ENCODE peak calls at places on chromosomes 1 and 21, in five cellular contexts. One of them, this sample, is unnamed.

GRCh38 chr1:185645201-185645640 is 89.0 kb upstream of the HMCN1 start:
- DNase-seq in foreskin fibroblast: no peak
- DNase-seq in cardiac muscle cell: peak
- DNase-seq in OCI-LY7: no peak
- DNase-seq in breast epithelium: no peak
- DNase-seq in this sample: no peak

GRCh38 chr1:172040466-172040865 is 199.2 kb downstream of the DNM3 start:
- DNase-seq in foreskin fibroblast: peak
- DNase-seq in cardiac muscle cell: peak
- DNase-seq in OCI-LY7: no peak
- DNase-seq in breast epithelium: no peak
- DNase-seq in this sample: no peak

GRCh38 chr1:214383381-214384372 is 102.7 kb downstream of the SMYD2 start:
- DNase-seq in foreskin fibroblast: no peak
- DNase-seq in cardiac muscle cell: no peak
- DNase-seq in OCI-LY7: no peak
- DNase-seq in breast epithelium: no peak
- DNase-seq in this sample: no peak

GRCh38 chr1:244439391-244440032 is 12.2 kb downstream of the ADSS2 start:
- DNase-seq in foreskin fibroblast: peak
- DNase-seq in cardiac muscle cell: peak
- DNase-seq in OCI-LY7: no peak
- DNase-seq in breast epithelium: no peak
- DNase-seq in this sample: no peak

GRCh38 chr21:45538381-45539045 is 3.7 kb downstream of the SLC19A1 start:
- DNase-seq in foreskin fibroblast: no peak
- DNase-seq in cardiac muscle cell: no peak
- DNase-seq in OCI-LY7: no peak
- DNase-seq in breast epithelium: peak
- DNase-seq in this sample: no peak

GRCh38 chr1:12230549-12231275 is 882 bp downstream of the VPS13D start:
- DNase-seq in foreskin fibroblast: peak
- DNase-seq in cardiac muscle cell: peak
- DNase-seq in OCI-LY7: peak
- DNase-seq in breast epithelium: peak
- DNase-seq in this sample: peak

GRCh38 chr1:19087737-19088594 is 122.1 kb downstream of the UBR4 start:
- DNase-seq in foreskin fibroblast: no peak
- DNase-seq in cardiac muscle cell: no peak
- DNase-seq in OCI-LY7: no peak
- DNase-seq in breast epithelium: no peak
- DNase-seq in this sample: peak

GRCh38 chr1:19661721-19662228 is 2.9 kb upstream of the HTR6 start:
- DNase-seq in foreskin fibroblast: peak
- DNase-seq in cardiac muscle cell: peak
- DNase-seq in OCI-LY7: peak
- DNase-seq in breast epithelium: no peak
- DNase-seq in this sample: no peak

GRCh38 chr1:9618912-9619679 is 30.4 kb downstream of the TMEM201 start:
- DNase-seq in foreskin fibroblast: no peak
- DNase-seq in cardiac muscle cell: no peak
- DNase-seq in OCI-LY7: no peak
- DNase-seq in breast epithelium: no peak
- DNase-seq in this sample: no peak

GRCh38 chr1:114669562-114670082 is at the start of gene DENND2C:
- DNase-seq in foreskin fibroblast: no peak
- DNase-seq in cardiac muscle cell: no peak
- DNase-seq in OCI-LY7: peak
- DNase-seq in breast epithelium: no peak
- DNase-seq in this sample: no peak

GRCh38 chr1:174021611-174022079 is 512 bp downstream of the RC3H1 start:
- DNase-seq in foreskin fibroblast: peak
- DNase-seq in cardiac muscle cell: peak
- DNase-seq in OCI-LY7: peak
- DNase-seq in breast epithelium: peak
- DNase-seq in this sample: peak

GRCh38 chr1:117959364-117959763 is 29.8 kb downstream of the WDR3 start:
- DNase-seq in foreskin fibroblast: peak
- DNase-seq in cardiac muscle cell: peak
- DNase-seq in OCI-LY7: no peak
- DNase-seq in breast epithelium: no peak
- DNase-seq in this sample: no peak

GRCh38 chr1:41919764-41920397 is 1.2 kb upstream of the HIVEP3 start:
- DNase-seq in foreskin fibroblast: no peak
- DNase-seq in cardiac muscle cell: peak
- DNase-seq in OCI-LY7: no peak
- DNase-seq in breast epithelium: no peak
- DNase-seq in this sample: peak

GRCh38 chr1:86912501-86912900 is 1.4 kb downstream of the SELENOF start:
- DNase-seq in foreskin fibroblast: peak
- DNase-seq in cardiac muscle cell: peak
- DNase-seq in OCI-LY7: peak
- DNase-seq in breast epithelium: no peak
- DNase-seq in this sample: peak

GRCh38 chr1:245336149-245336983 is 181.6 kb downstream of the KIF26B start:
- DNase-seq in foreskin fibroblast: no peak
- DNase-seq in cardiac muscle cell: no peak
- DNase-seq in OCI-LY7: no peak
- DNase-seq in breast epithelium: no peak
- DNase-seq in this sample: no peak

GRCh38 chr1:10733967-10734366 is 62.5 kb downstream of the CASZ1 start:
- DNase-seq in foreskin fibroblast: no peak
- DNase-seq in cardiac muscle cell: no peak
- DNase-seq in OCI-LY7: no peak
- DNase-seq in breast epithelium: no peak
- DNase-seq in this sample: peak

GRCh38 chr1:37156646-37157045 is 122.3 kb upstream of the GRIK3 start:
- DNase-seq in foreskin fibroblast: no peak
- DNase-seq in cardiac muscle cell: no peak
- DNase-seq in OCI-LY7: no peak
- DNase-seq in breast epithelium: no peak
- DNase-seq in this sample: no peak

GRCh38 chr1:38940339-38941047 is 1.1 kb downstream of the RHBDL2 start:
- DNase-seq in foreskin fibroblast: no peak
- DNase-seq in cardiac muscle cell: no peak
- DNase-seq in OCI-LY7: no peak
- DNase-seq in breast epithelium: no peak
- DNase-seq in this sample: no peak

GRCh38 chr1:118275716-118276115 is 90.7 kb upstream of the SPAG17 start:
- DNase-seq in foreskin fibroblast: no peak
- DNase-seq in cardiac muscle cell: no peak
- DNase-seq in OCI-LY7: no peak
- DNase-seq in breast epithelium: no peak
- DNase-seq in this sample: no peak

GRCh38 chr1:7341145-7341900 is 429.8 kb upstream of the VAMP3 start:
- DNase-seq in foreskin fibroblast: peak
- DNase-seq in cardiac muscle cell: peak
- DNase-seq in OCI-LY7: no peak
- DNase-seq in breast epithelium: no peak
- DNase-seq in this sample: no peak

GRCh38 chr1:161218301-161219077 is 3.4 kb downstream of the FCER1G start:
- DNase-seq in foreskin fibroblast: no peak
- DNase-seq in cardiac muscle cell: no peak
- DNase-seq in OCI-LY7: peak
- DNase-seq in breast epithelium: no peak
- DNase-seq in this sample: no peak

GRCh38 chr1:227395391-227396028 is 77.2 kb upstream of the CDC42BPA start:
- DNase-seq in foreskin fibroblast: no peak
- DNase-seq in cardiac muscle cell: peak
- DNase-seq in OCI-LY7: no peak
- DNase-seq in breast epithelium: no peak
- DNase-seq in this sample: no peak

GRCh38 chr1:68103006-68103545 is 52.6 kb upstream of the DIRAS3 start:
- DNase-seq in foreskin fibroblast: no peak
- DNase-seq in cardiac muscle cell: peak
- DNase-seq in OCI-LY7: no peak
- DNase-seq in breast epithelium: no peak
- DNase-seq in this sample: no peak

GRCh38 chr21:26124421-26124833 is 46.1 kb downstream of the APP start:
- DNase-seq in foreskin fibroblast: peak
- DNase-seq in cardiac muscle cell: peak
- DNase-seq in OCI-LY7: no peak
- DNase-seq in breast epithelium: no peak
- DNase-seq in this sample: no peak

GRCh38 chr1:94675373-94675772 is 133.8 kb upstream of the F3 start:
- DNase-seq in foreskin fibroblast: peak
- DNase-seq in cardiac muscle cell: peak
- DNase-seq in OCI-LY7: no peak
- DNase-seq in breast epithelium: no peak
- DNase-seq in this sample: no peak

GRCh38 chr1:1123581-1124507 is 8.0 kb upstream of the C1orf159 start:
- DNase-seq in foreskin fibroblast: peak
- DNase-seq in cardiac muscle cell: peak
- DNase-seq in OCI-LY7: no peak
- DNase-seq in breast epithelium: no peak
- DNase-seq in this sample: no peak

GRCh38 chr1:1124508-1124785 is 8.6 kb upstream of the C1orf159 start:
- DNase-seq in foreskin fibroblast: no peak
- DNase-seq in cardiac muscle cell: no peak
- DNase-seq in OCI-LY7: no peak
- DNase-seq in breast epithelium: no peak
- DNase-seq in this sample: no peak

GRCh38 chr1:1122078-1122811 is 6.4 kb upstream of the C1orf159 start:
- DNase-seq in foreskin fibroblast: peak
- DNase-seq in cardiac muscle cell: peak
- DNase-seq in OCI-LY7: peak
- DNase-seq in breast epithelium: peak
- DNase-seq in this sample: peak

GRCh38 chr1:1121611-1122077 is 5.8 kb upstream of the C1orf159 start:
- DNase-seq in foreskin fibroblast: no peak
- DNase-seq in cardiac muscle cell: no peak
- DNase-seq in OCI-LY7: no peak
- DNase-seq in breast epithelium: no peak
- DNase-seq in this sample: no peak

DNA sequence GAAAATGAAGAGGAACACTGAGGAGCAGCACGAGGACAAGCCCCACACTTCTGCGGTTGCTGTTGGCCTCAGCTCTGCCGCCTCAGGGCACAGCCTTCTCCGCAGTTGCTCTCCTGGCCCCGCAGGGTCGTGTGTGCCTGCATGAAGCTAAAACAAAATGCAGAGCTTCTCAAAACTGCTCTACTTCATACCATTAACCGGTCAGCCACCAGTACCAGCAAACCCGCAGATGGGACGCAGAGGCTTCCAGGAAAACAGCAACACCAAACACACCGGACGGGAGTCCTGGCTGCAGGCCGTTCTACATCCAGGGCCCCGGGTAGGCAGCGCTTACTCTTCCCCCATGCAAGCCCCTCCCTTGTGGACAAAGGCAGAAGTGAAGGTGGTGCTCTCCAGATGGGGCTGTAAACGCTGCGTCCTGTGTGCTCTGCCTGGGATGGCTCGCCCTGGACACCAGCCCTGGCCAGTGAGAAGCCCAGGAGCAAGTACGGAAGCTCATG is 7.1 kb upstream of the C1orf159 start:
- DNase-seq in foreskin fibroblast: peak
- DNase-seq in cardiac muscle cell: peak
- DNase-seq in OCI-LY7: no peak
- DNase-seq in breast epithelium: no peak
- DNase-seq in this sample: no peak
- TF ChIP-seq CTCF in foreskin fibroblast: no peak
- TF ChIP-seq CTCF in cardiac muscle cell: no peak
- TF ChIP-seq CTCF in OCI-LY7: no peak
- TF ChIP-seq CTCF in breast epithelium: no peak
- TF ChIP-seq CTCF in this sample: no peak

DNA sequence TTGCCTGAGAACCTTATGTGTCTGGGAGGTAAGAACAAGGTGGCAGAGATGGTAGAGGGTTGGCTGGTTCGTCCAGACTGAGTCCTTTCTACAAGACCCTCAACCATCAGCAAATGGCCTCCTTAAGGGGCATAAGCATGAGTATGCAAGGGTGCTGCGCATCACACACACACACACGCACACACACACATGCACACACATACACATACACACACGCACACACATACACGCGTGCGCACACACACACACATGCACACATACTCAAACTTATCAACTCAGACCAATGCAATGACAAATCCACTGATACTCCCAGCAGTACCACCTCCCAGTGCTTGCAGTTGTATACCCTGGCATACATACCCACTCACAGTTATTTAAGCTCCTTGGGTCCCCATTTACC is 57.0 kb downstream of the RHBG start:
- DNase-seq in foreskin fibroblast: no peak
- DNase-seq in cardiac muscle cell: no peak
- DNase-seq in OCI-LY7: no peak
- DNase-seq in breast epithelium: no peak
- DNase-seq in this sample: no peak
- TF ChIP-seq CTCF in foreskin fibroblast: no peak
- TF ChIP-seq CTCF in cardiac muscle cell: no peak
- TF ChIP-seq CTCF in OCI-LY7: no peak
- TF ChIP-seq CTCF in breast epithelium: no peak
- TF ChIP-seq CTCF in this sample: no peak

GRCh38 chr1:222239130-222239529 is 308.8 kb downstream of the HHIPL2 start:
- DNase-seq in foreskin fibroblast: no peak
- DNase-seq in cardiac muscle cell: no peak
- DNase-seq in OCI-LY7: no peak
- DNase-seq in breast epithelium: no peak
- DNase-seq in this sample: no peak

GRCh38 chr1:222233441-222234180 is 314.3 kb downstream of the HHIPL2 start:
- DNase-seq in foreskin fibroblast: no peak
- DNase-seq in cardiac muscle cell: peak
- DNase-seq in OCI-LY7: no peak
- DNase-seq in breast epithelium: no peak
- DNase-seq in this sample: no peak

DNA sequence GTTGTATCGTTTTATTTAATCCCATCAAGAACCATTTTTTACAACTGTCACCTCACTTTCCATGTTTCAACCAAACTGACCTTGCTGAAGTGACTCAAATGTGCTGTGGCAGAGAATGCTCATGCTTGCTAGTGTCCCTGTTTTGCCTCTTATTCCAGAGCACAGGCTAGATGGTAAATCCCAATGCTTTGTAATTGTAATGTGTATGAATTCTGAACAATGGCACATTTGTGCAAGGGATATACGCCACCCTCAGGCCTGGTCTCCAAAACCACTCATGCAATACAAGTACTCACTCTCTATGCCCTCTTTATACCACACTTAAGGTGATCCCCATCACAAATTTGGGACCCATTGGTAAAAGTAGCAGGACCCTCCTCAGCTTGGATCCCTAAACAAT is 313.6 kb downstream of the HHIPL2 start:
- DNase-seq in foreskin fibroblast: no peak
- DNase-seq in cardiac muscle cell: no peak
- DNase-seq in OCI-LY7: no peak
- DNase-seq in breast epithelium: no peak
- DNase-seq in this sample: no peak
- TF ChIP-seq CTCF in foreskin fibroblast: no peak
- TF ChIP-seq CTCF in cardiac muscle cell: no peak
- TF ChIP-seq CTCF in OCI-LY7: no peak
- TF ChIP-seq CTCF in breast epithelium: no peak
- TF ChIP-seq CTCF in this sample: no peak

DNA sequence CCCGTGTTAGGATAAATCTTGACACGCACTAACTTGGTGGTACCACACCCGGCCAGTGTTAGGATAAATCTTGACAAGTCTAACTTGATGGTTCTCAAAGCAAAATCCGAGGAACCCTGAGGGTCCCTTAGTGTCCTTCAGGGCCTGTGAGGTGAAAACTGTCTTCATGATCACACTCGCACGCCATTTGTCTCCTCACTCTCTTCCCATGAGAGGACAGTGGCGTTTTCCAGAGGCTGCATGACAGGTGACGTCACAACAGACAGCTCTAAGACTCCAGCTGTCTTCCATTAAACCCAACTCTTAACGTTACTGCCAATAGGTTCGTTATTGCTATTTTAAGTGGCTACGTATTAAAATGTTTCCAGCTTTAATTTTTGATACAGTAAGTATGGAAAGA is 13.8 kb downstream of the CFAP74 start:
- DNase-seq in foreskin fibroblast: peak
- DNase-seq in cardiac muscle cell: peak
- DNase-seq in OCI-LY7: no peak
- DNase-seq in breast epithelium: no peak
- DNase-seq in this sample: no peak
- TF ChIP-seq CTCF in foreskin fibroblast: no peak
- TF ChIP-seq CTCF in cardiac muscle cell: no peak
- TF ChIP-seq CTCF in OCI-LY7: no peak
- TF ChIP-seq CTCF in breast epithelium: no peak
- TF ChIP-seq CTCF in this sample: no peak

This sample was measured in GM10248.